ENCODE peak calls at places on chromosomes 4 and X, in six cellular contexts. One of them, this sample, is unnamed.

GRCh38 chr4:38523524-38524448 is 140.2 kb upstream of the KLF3 start:
- DNase-seq in endothelial cell: no peak
- DNase-seq in GM13976: peak; percentile 84
- DNase-seq in sigmoid colon: no peak
- DNase-seq in lower lobe of right lung: no peak
- DNase-seq in mucosa of descending colon: no peak
- DNase-seq in this sample: peak; percentile 80

GRCh38 chrX:101357166-101357795 is 8.7 kb upstream of the TIMM8A start:
- DNase-seq in GM13976: no peak
- DNase-seq in endothelial cell: no peak
- DNase-seq in sigmoid colon: no peak
- DNase-seq in lower lobe of right lung: no peak
- DNase-seq in mucosa of descending colon: no peak
- DNase-seq in this sample: no peak

GRCh38 chrX:11722304-11722703 is 35.7 kb upstream of the MSL3 start:
- DNase-seq in mucosa of descending colon: no peak
- DNase-seq in sigmoid colon: no peak
- DNase-seq in endothelial cell: no peak
- DNase-seq in GM13976: no peak
- DNase-seq in lower lobe of right lung: no peak
- DNase-seq in this sample: no peak

GRCh38 chrX:112011376-112011775 is 71.2 kb downstream of the TRPC5 start:
- DNase-seq in endothelial cell: no peak
- DNase-seq in sigmoid colon: no peak
- DNase-seq in lower lobe of right lung: no peak
- DNase-seq in GM13976: no peak
- DNase-seq in mucosa of descending colon: no peak
- DNase-seq in this sample: no peak

GRCh38 chr4:76781698-76782595 is 116.0 kb downstream of the SOWAHB start:
- DNase-seq in endothelial cell: no peak
- DNase-seq in GM13976: peak; percentile 49
- DNase-seq in mucosa of descending colon: no peak
- DNase-seq in lower lobe of right lung: no peak
- DNase-seq in sigmoid colon: no peak
- DNase-seq in this sample: no peak

GRCh38 chr4:150591284-150591874 is 9.4 kb downstream of the MAB21L2 start:
- DNase-seq in lower lobe of right lung: no peak
- DNase-seq in mucosa of descending colon: no peak
- DNase-seq in GM13976: no peak
- DNase-seq in endothelial cell: no peak
- DNase-seq in sigmoid colon: peak; percentile 74
- DNase-seq in this sample: no peak

GRCh38 chrX:110418857-110419249 is 60.2 kb downstream of the RTL9 start:
- DNase-seq in GM13976: no peak
- DNase-seq in sigmoid colon: no peak
- DNase-seq in mucosa of descending colon: no peak
- DNase-seq in lower lobe of right lung: no peak
- DNase-seq in endothelial cell: no peak
- DNase-seq in this sample: no peak

GRCh38 chr4:100162027-100162685 is 28.1 kb downstream of the DDIT4L start:
- DNase-seq in mucosa of descending colon: no peak
- DNase-seq in GM13976: no peak
- DNase-seq in endothelial cell: no peak
- DNase-seq in lower lobe of right lung: no peak
- DNase-seq in sigmoid colon: no peak
- DNase-seq in this sample: no peak

GRCh38 chr4:185470503-185471195 is 884 bp downstream of the CCDC110 start:
- DNase-seq in lower lobe of right lung: peak; percentile 79
- DNase-seq in endothelial cell: no peak
- DNase-seq in mucosa of descending colon: peak; percentile 85
- DNase-seq in GM13976: peak; percentile 21
- DNase-seq in sigmoid colon: peak; percentile 86
- DNase-seq in this sample: no peak

GRCh38 chr4:182978152-182978827 is 61.1 kb upstream of the DCTD start:
- DNase-seq in sigmoid colon: no peak
- DNase-seq in lower lobe of right lung: no peak
- DNase-seq in GM13976: no peak
- DNase-seq in endothelial cell: no peak
- DNase-seq in mucosa of descending colon: no peak
- DNase-seq in this sample: no peak

GRCh38 chr4:66920514-66920913 is 624.8 kb downstream of the CENPC start:
- DNase-seq in lower lobe of right lung: no peak
- DNase-seq in endothelial cell: no peak
- DNase-seq in GM13976: no peak
- DNase-seq in sigmoid colon: no peak
- DNase-seq in mucosa of descending colon: no peak
- DNase-seq in this sample: no peak

GRCh38 chr4:187993827-187994226 is 1.7 kb upstream of the ZFP42 start:
- DNase-seq in lower lobe of right lung: no peak
- DNase-seq in endothelial cell: peak; percentile 34
- DNase-seq in mucosa of descending colon: no peak
- DNase-seq in sigmoid colon: no peak
- DNase-seq in GM13976: no peak
- DNase-seq in this sample: no peak

GRCh38 chrX:123884809-123885408 is 25.1 kb downstream of the XIAP start:
- DNase-seq in mucosa of descending colon: no peak
- DNase-seq in lower lobe of right lung: no peak
- DNase-seq in sigmoid colon: no peak
- DNase-seq in GM13976: peak; percentile 50
- DNase-seq in endothelial cell: peak; percentile 6
- DNase-seq in this sample: no peak

GRCh38 chr4:94722748-94723147 is 35.0 kb upstream of the BMPR1B start:
- DNase-seq in endothelial cell: no peak
- DNase-seq in mucosa of descending colon: no peak
- DNase-seq in sigmoid colon: no peak
- DNase-seq in GM13976: no peak
- DNase-seq in lower lobe of right lung: no peak
- DNase-seq in this sample: no peak

GRCh38 chr4:190015538-190016368 is 11.3 kb downstream of the FRG2 start:
- DNase-seq in sigmoid colon: no peak
- DNase-seq in lower lobe of right lung: no peak
- DNase-seq in endothelial cell: peak; percentile 19
- DNase-seq in mucosa of descending colon: no peak
- DNase-seq in GM13976: no peak
- DNase-seq in this sample: no peak

GRCh38 chrX:68732906-68733493 is 85.5 kb downstream of the STARD8 start:
- DNase-seq in mucosa of descending colon: no peak
- DNase-seq in GM13976: peak; percentile 68
- DNase-seq in lower lobe of right lung: peak; percentile 69
- DNase-seq in endothelial cell: peak; percentile 76
- DNase-seq in sigmoid colon: peak; percentile 78
- DNase-seq in this sample: peak; percentile 55

GRCh38 chrX:20829665-20830481 is 544.3 kb upstream of the CNKSR2 start:
- DNase-seq in GM13976: no peak
- DNase-seq in mucosa of descending colon: no peak
- DNase-seq in endothelial cell: no peak
- DNase-seq in sigmoid colon: no peak
- DNase-seq in lower lobe of right lung: no peak
- DNase-seq in this sample: no peak

GRCh38 chr4:185110375-185110823 is 32.7 kb upstream of the SLC25A4 start:
- DNase-seq in mucosa of descending colon: no peak
- DNase-seq in GM13976: no peak
- DNase-seq in sigmoid colon: no peak
- DNase-seq in endothelial cell: no peak
- DNase-seq in lower lobe of right lung: no peak
- DNase-seq in this sample: no peak

GRCh38 chrX:19747672-19748610 is 139.5 kb downstream of the SH3KBP1 start:
- DNase-seq in mucosa of descending colon: peak; percentile 70
- DNase-seq in endothelial cell: no peak
- DNase-seq in lower lobe of right lung: peak; percentile 39
- DNase-seq in GM13976: no peak
- DNase-seq in sigmoid colon: peak; percentile 63
- DNase-seq in this sample: peak; percentile 45

GRCh38 chr4:4334798-4335520 is 44.9 kb downstream of the ZBTB49 start:
- DNase-seq in endothelial cell: peak; percentile 72
- DNase-seq in lower lobe of right lung: peak; percentile 77
- DNase-seq in sigmoid colon: peak; percentile 32
- DNase-seq in GM13976: peak; percentile 73
- DNase-seq in mucosa of descending colon: peak; percentile 67
- DNase-seq in this sample: peak; percentile 50

GRCh38 chr4:173091362-173091761 is 77.2 kb upstream of the GALNT7 start:
- DNase-seq in lower lobe of right lung: no peak
- DNase-seq in sigmoid colon: no peak
- DNase-seq in endothelial cell: no peak
- DNase-seq in mucosa of descending colon: no peak
- DNase-seq in GM13976: no peak
- DNase-seq in this sample: no peak

GRCh38 chrX:115892787-115893671 is 277.5 kb upstream of the AGTR2 start:
- DNase-seq in sigmoid colon: peak; percentile 80
- DNase-seq in endothelial cell: no peak
- DNase-seq in lower lobe of right lung: no peak
- DNase-seq in mucosa of descending colon: peak; percentile 57
- DNase-seq in GM13976: no peak
- DNase-seq in this sample: no peak

GRCh38 chr4:140450352-140450751 is 22.9 kb upstream of the CLGN start:
- DNase-seq in endothelial cell: no peak
- DNase-seq in lower lobe of right lung: no peak
- DNase-seq in mucosa of descending colon: no peak
- DNase-seq in sigmoid colon: no peak
- DNase-seq in GM13976: no peak
- DNase-seq in this sample: no peak

GRCh38 chr4:176729489-176729888 is 63.2 kb downstream of the VEGFC start:
- DNase-seq in sigmoid colon: no peak
- DNase-seq in lower lobe of right lung: no peak
- DNase-seq in mucosa of descending colon: no peak
- DNase-seq in GM13976: no peak
- DNase-seq in endothelial cell: no peak
- DNase-seq in this sample: no peak

GRCh38 chr4:3431446-3431993 is 10.2 kb upstream of the HGFAC start:
- DNase-seq in lower lobe of right lung: no peak
- DNase-seq in endothelial cell: no peak
- DNase-seq in sigmoid colon: no peak
- DNase-seq in GM13976: no peak
- DNase-seq in mucosa of descending colon: peak; percentile 38
- DNase-seq in this sample: no peak

DNA sequence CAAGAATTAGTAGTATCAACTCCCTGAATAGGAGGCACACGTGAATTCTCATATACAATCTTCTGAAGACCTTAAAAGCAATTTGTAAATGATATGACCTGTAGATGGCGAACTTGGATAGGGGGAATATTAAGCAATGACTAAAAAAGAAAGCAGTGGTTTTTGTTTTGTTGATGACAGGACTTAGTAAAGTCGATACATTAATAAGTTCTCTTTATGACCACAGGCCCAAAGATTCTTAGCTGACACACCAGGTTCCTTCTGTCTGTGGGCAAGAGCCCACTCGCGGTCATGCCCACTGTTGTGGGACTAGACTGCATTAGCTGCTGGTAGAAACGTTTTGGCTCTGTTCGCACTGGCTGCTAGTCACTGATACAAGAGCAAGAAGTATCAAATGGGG is 30.8 kb downstream of the ALPK1 start:
- DNase-seq in GM13976: peak; percentile 41
- DNase-seq in sigmoid colon: no peak
- DNase-seq in mucosa of descending colon: no peak
- DNase-seq in lower lobe of right lung: no peak
- DNase-seq in endothelial cell: no peak
- DNase-seq in this sample: no peak
- TF ChIP-seq CTCF in GM13976: peak; percentile 17
- TF ChIP-seq CTCF in sigmoid colon: no peak
- TF ChIP-seq CTCF in mucosa of descending colon: no peak
- TF ChIP-seq CTCF in lower lobe of right lung: peak; percentile 37
- TF ChIP-seq CTCF in endothelial cell: no peak
- TF ChIP-seq CTCF in this sample: peak; percentile 54

GRCh38 chr4:87819281-87819919 is 13.4 kb upstream of the MEPE start:
- DNase-seq in lower lobe of right lung: no peak
- DNase-seq in GM13976: no peak
- DNase-seq in sigmoid colon: no peak
- DNase-seq in endothelial cell: no peak
- DNase-seq in mucosa of descending colon: no peak
- DNase-seq in this sample: no peak

GRCh38 chr4:87824352-87824751 is 8.4 kb upstream of the MEPE start:
- DNase-seq in endothelial cell: no peak
- DNase-seq in mucosa of descending colon: no peak
- DNase-seq in sigmoid colon: no peak
- DNase-seq in GM13976: no peak
- DNase-seq in lower lobe of right lung: no peak
- DNase-seq in this sample: no peak

GRCh38 chr4:87823741-87824140 is 9.0 kb upstream of the MEPE start:
- DNase-seq in sigmoid colon: no peak
- DNase-seq in endothelial cell: no peak
- DNase-seq in GM13976: no peak
- DNase-seq in lower lobe of right lung: no peak
- DNase-seq in mucosa of descending colon: no peak
- DNase-seq in this sample: no peak
- TF ChIP-seq CTCF in sigmoid colon: no peak
- TF ChIP-seq CTCF in endothelial cell: no peak
- TF ChIP-seq CTCF in GM13976: no peak
- TF ChIP-seq CTCF in lower lobe of right lung: no peak
- TF ChIP-seq CTCF in mucosa of descending colon: no peak
- TF ChIP-seq CTCF in this sample: no peak

GRCh38 chrX:153645151-153645550 is 1.9 kb upstream of the DUSP9 start:
- DNase-seq in mucosa of descending colon: no peak
- DNase-seq in lower lobe of right lung: no peak
- DNase-seq in sigmoid colon: peak; percentile 37
- DNase-seq in endothelial cell: no peak
- DNase-seq in GM13976: no peak
- DNase-seq in this sample: no peak

GRCh38 chrX:153644356-153645125 is 2.5 kb upstream of the DUSP9 start:
- DNase-seq in mucosa of descending colon: no peak
- DNase-seq in GM13976: no peak
- DNase-seq in endothelial cell: no peak
- DNase-seq in sigmoid colon: peak; percentile 59
- DNase-seq in lower lobe of right lung: no peak
- DNase-seq in this sample: no peak

GRCh38 chrX:153642313-153642654 is 4.7 kb upstream of the DUSP9 start:
- DNase-seq in endothelial cell: no peak
- DNase-seq in mucosa of descending colon: no peak
- DNase-seq in GM13976: no peak
- DNase-seq in sigmoid colon: no peak
- DNase-seq in lower lobe of right lung: no peak
- DNase-seq in this sample: no peak

GRCh38 chrX:153642655-153643430 is 4.2 kb upstream of the DUSP9 start:
- DNase-seq in mucosa of descending colon: peak; percentile 46
- DNase-seq in lower lobe of right lung: no peak
- DNase-seq in endothelial cell: no peak
- DNase-seq in sigmoid colon: no peak
- DNase-seq in GM13976: no peak
- DNase-seq in this sample: no peak

GRCh38 chrX:153643431-153644351 is 3.3 kb upstream of the DUSP9 start:
- DNase-seq in mucosa of descending colon: no peak
- DNase-seq in endothelial cell: no peak
- DNase-seq in GM13976: peak; percentile 66
- DNase-seq in lower lobe of right lung: no peak
- DNase-seq in sigmoid colon: peak; percentile 56
- DNase-seq in this sample: no peak
- TF ChIP-seq CTCF in mucosa of descending colon: no peak
- TF ChIP-seq CTCF in endothelial cell: no peak
- TF ChIP-seq CTCF in GM13976: no peak
- TF ChIP-seq CTCF in lower lobe of right lung: no peak
- TF ChIP-seq CTCF in sigmoid colon: no peak
- TF ChIP-seq CTCF in this sample: no peak

DNA sequence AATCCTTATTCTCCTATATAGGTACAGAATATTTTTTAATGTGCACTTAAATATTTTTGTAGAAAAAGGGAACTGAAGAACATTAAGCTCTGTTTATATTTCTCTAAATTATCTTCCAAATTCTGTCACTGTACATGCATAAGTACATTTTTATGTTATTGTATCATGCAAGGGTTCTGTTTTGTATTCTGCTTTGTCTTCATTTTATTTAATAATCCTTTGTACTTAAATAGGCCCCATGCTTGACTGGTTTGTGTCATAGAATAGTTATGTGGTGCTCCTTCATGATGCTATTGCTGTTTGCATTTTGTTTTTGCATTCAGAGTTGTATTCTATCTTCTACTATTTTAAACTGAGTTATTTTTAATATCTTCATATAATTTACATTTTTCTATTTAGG is 111.9 kb upstream of the EDNRA start:
- DNase-seq in lower lobe of right lung: no peak
- DNase-seq in endothelial cell: no peak
- DNase-seq in GM13976: no peak
- DNase-seq in sigmoid colon: no peak
- DNase-seq in mucosa of descending colon: no peak
- DNase-seq in this sample: no peak
- TF ChIP-seq CTCF in lower lobe of right lung: no peak
- TF ChIP-seq CTCF in endothelial cell: no peak
- TF ChIP-seq CTCF in GM13976: no peak
- TF ChIP-seq CTCF in sigmoid colon: no peak
- TF ChIP-seq CTCF in mucosa of descending colon: no peak
- TF ChIP-seq CTCF in this sample: no peak

This sample was measured in CD14-positive monocyte.